ENCODE peak calls at places on chromosomes 3 and 15, in six cellular contexts. One of them, this sample, is unnamed.

GRCh38 chr3:172061724-172062184 is 22.4 kb downstream of the FNDC3B start:
- DNase-seq in mucosa of gallbladder: no peak
- DNase-seq in Right ventricle myocardium inferior: no peak
- DNase-seq in HEK293T: no peak
- DNase-seq in fibroblast of the aortic adventitia: peak
- DNase-seq in effector CD4-positive, alpha-beta T cell: no peak
- DNase-seq in this sample: no peak

GRCh38 chr15:73952913-73953750 is 26.9 kb downstream of the LOXL1 start:
- DNase-seq in HEK293T: no peak
- DNase-seq in fibroblast of the aortic adventitia: no peak
- DNase-seq in Right ventricle myocardium inferior: no peak
- DNase-seq in effector CD4-positive, alpha-beta T cell: no peak
- DNase-seq in mucosa of gallbladder: no peak
- DNase-seq in this sample: no peak

GRCh38 chr3:154730221-154730620 is 300.2 kb upstream of the GPR149 start:
- DNase-seq in Right ventricle myocardium inferior: no peak
- DNase-seq in fibroblast of the aortic adventitia: peak
- DNase-seq in mucosa of gallbladder: no peak
- DNase-seq in HEK293T: no peak
- DNase-seq in effector CD4-positive, alpha-beta T cell: no peak
- DNase-seq in this sample: no peak

GRCh38 chr3:125403789-125404188 is 28.7 kb upstream of the ZNF148 start:
- DNase-seq in Right ventricle myocardium inferior: no peak
- DNase-seq in mucosa of gallbladder: no peak
- DNase-seq in effector CD4-positive, alpha-beta T cell: no peak
- DNase-seq in HEK293T: no peak
- DNase-seq in fibroblast of the aortic adventitia: peak
- DNase-seq in this sample: no peak

GRCh38 chr15:67660446-67660845 is 117.9 kb downstream of the MAP2K5 start:
- DNase-seq in Right ventricle myocardium inferior: no peak
- DNase-seq in mucosa of gallbladder: no peak
- DNase-seq in HEK293T: no peak
- DNase-seq in fibroblast of the aortic adventitia: no peak
- DNase-seq in effector CD4-positive, alpha-beta T cell: no peak
- DNase-seq in this sample: no peak

GRCh38 chr3:114363554-114364202 is 69.8 kb downstream of the TIGIT start:
- DNase-seq in mucosa of gallbladder: no peak
- DNase-seq in Right ventricle myocardium inferior: no peak
- DNase-seq in effector CD4-positive, alpha-beta T cell: no peak
- DNase-seq in fibroblast of the aortic adventitia: peak
- DNase-seq in HEK293T: no peak
- DNase-seq in this sample: no peak

GRCh38 chr3:32569540-32570425 is 875 bp downstream of the DYNC1LI1 start:
- DNase-seq in fibroblast of the aortic adventitia: peak
- DNase-seq in Right ventricle myocardium inferior: peak
- DNase-seq in mucosa of gallbladder: peak
- DNase-seq in effector CD4-positive, alpha-beta T cell: peak
- DNase-seq in HEK293T: peak
- DNase-seq in this sample: peak

GRCh38 chr3:27659279-27660021 is 62.7 kb downstream of the EOMES start:
- DNase-seq in fibroblast of the aortic adventitia: peak
- DNase-seq in effector CD4-positive, alpha-beta T cell: peak
- DNase-seq in Right ventricle myocardium inferior: peak
- DNase-seq in mucosa of gallbladder: peak
- DNase-seq in HEK293T: peak
- DNase-seq in this sample: peak

GRCh38 chr3:193783166-193783896 is 190.3 kb downstream of the OPA1 start:
- DNase-seq in fibroblast of the aortic adventitia: peak
- DNase-seq in Right ventricle myocardium inferior: no peak
- DNase-seq in mucosa of gallbladder: no peak
- DNase-seq in effector CD4-positive, alpha-beta T cell: no peak
- DNase-seq in HEK293T: no peak
- DNase-seq in this sample: no peak

This sample was measured in NCI-H2171 treated with DMSO at 0.1 percent for 48 hours.